ENCODE peak calls at places on chromosomes 16 and 17, in six cellular contexts. G is LoVo, N is AG09319, M is astrocyte of the spinal cord, T is frontal cortex, P is Peyer's patch. E is an unnamed sample.

GRCh38 chr17:32310927-32311568 is 30.9 kb downstream of the C17orf75 start:
- DNase-seq in G (no peak), N (no peak), M (no peak), T (no peak), P (no peak), E (no peak)

GRCh38 chr16:84885024-84885910 is 65.5 kb downstream of the CRISPLD2 start:
- DNase-seq in G (no peak), N (no peak), M (peak; percentile 33), T (peak; percentile 48), P (no peak), E (no peak)

GRCh38 chr16:15811416-15811777 is 45.4 kb downstream of the MYH11 start:
- DNase-seq in G (no peak), N (no peak), M (no peak), T (no peak), P (no peak), E (no peak)

GRCh38 chr17:74631468-74632195 is 8.1 kb upstream of the CD300E start:
- DNase-seq in G (no peak), N (no peak), M (no peak), T (peak; percentile 32), P (no peak), E (no peak)

GRCh38 chr17:49290690-49291326 is 60.2 kb upstream of the PHOSPHO1 start:
- DNase-seq in G (peak; percentile 18), N (no peak), M (peak; percentile 39), T (peak; percentile 44), P (no peak), E (no peak)

GRCh38 chr16:27367463-27368357 is 34.3 kb upstream of the IL21R start:
- DNase-seq in G (peak; percentile 52), N (peak; percentile 40), M (peak; percentile 61), T (peak; percentile 79), P (peak; percentile 93), E (peak; percentile 11)

GRCh38 chr17:64778367-64779290 is 116.5 kb upstream of the SMURF2 start:
- DNase-seq in G (no peak), N (no peak), M (no peak), T (no peak), P (peak; percentile 66), E (no peak)

GRCh38 chr17:57281887-57282653 is 25.7 kb downstream of the MSI2 start:
- DNase-seq in G (no peak), N (no peak), M (peak; percentile 20), T (no peak), P (no peak), E (no peak)

GRCh38 chr17:82775033-82775823 is 23.4 kb downstream of the TBCD start:
- DNase-seq in G (peak; percentile 37), N (no peak), M (peak; percentile 22), T (peak; percentile 86), P (peak; percentile 88), E (no peak)

GRCh38 chr17:78421534-78422266 is 43.3 kb downstream of the PGS1 start:
- DNase-seq in G (peak; percentile 59), N (peak; percentile 32), M (peak; percentile 75), T (peak; percentile 85), P (peak; percentile 90), E (peak; percentile 60)

GRCh38 chr17:29664743-29665479 is 42.2 kb upstream of the CORO6 start:
- DNase-seq in G (peak; percentile 13), N (no peak), M (peak; percentile 64), T (no peak), P (no peak), E (no peak)

GRCh38 chr16:35195173-35195863 is 1735.9 kb downstream of the TP53TG3F start:
- DNase-seq in G (no peak), N (no peak), M (no peak), T (no peak), P (no peak), E (no peak)

GRCh38 chr17:27572665-27573064 is 58.3 kb upstream of the LGALS9 start:
- DNase-seq in G (no peak), N (no peak), M (no peak), T (no peak), P (no peak), E (no peak)

GRCh38 chr17:81526662-81527571 is 1.3 kb upstream of the FSCN2 start:
- DNase-seq in G (no peak), N (no peak), M (no peak), T (no peak), P (no peak), E (no peak)

GRCh38 chr17:82910770-82911169 is 70.9 kb upstream of the ZNF750 start:
- DNase-seq in G (no peak), N (no peak), M (no peak), T (no peak), P (no peak), E (no peak)

GRCh38 chr16:83939266-83939856 is 13.7 kb upstream of the OSGIN1 start:
- DNase-seq in G (no peak), N (no peak), M (no peak), T (no peak), P (no peak), E (no peak)

GRCh38 chr17:47204722-47205418 is 4.3 kb upstream of the MYL4 start:
- DNase-seq in G (peak; percentile 24), N (no peak), M (no peak), T (no peak), P (no peak), E (no peak)

GRCh38 chr17:65048441-65048840 is 8.1 kb downstream of the GNA13 start:
- DNase-seq in G (no peak), N (no peak), M (no peak), T (no peak), P (no peak), E (no peak)

GRCh38 chr16:66441586-66442375 is 14.7 kb downstream of the BEAN1 start:
- DNase-seq in G (no peak), N (no peak), M (peak; percentile 38), T (no peak), P (peak; percentile 27), E (no peak)

GRCh38 chr16:73033271-73033998 is 14.5 kb downstream of the ZFHX3 start:
- DNase-seq in G (no peak), N (no peak), M (no peak), T (no peak), P (no peak), E (no peak)

GRCh38 chr17:13362341-13363122 is 239.2 kb downstream of the HS3ST3A1 start:
- DNase-seq in G (no peak), N (no peak), M (peak; percentile 47), T (no peak), P (no peak), E (no peak)

GRCh38 chr17:36000730-36001108 is 634 bp downstream of the CCL15 start:
- DNase-seq in G (peak; percentile 7), N (no peak), M (no peak), T (no peak), P (peak; percentile 61), E (no peak)

GRCh38 chr16:87127061-87127765 is 190.0 kb downstream of the C16orf95 start:
- DNase-seq in G (no peak), N (no peak), M (peak; percentile 78), T (peak; percentile 51), P (no peak), E (no peak)

GRCh38 chr16:24046442-24046841 is 209.7 kb upstream of the CACNG3 start:
- DNase-seq in G (no peak), N (no peak), M (no peak), T (no peak), P (no peak), E (no peak)

GRCh38 chr17:37194208-37194607 is 181.6 kb upstream of the C17orf78 start:
- DNase-seq in G (no peak), N (no peak), M (no peak), T (no peak), P (no peak), E (no peak)

GRCh38 chr17:35257080-35257701 is 14.3 kb downstream of the SLFN5 start:
- DNase-seq in G (peak; percentile 85), N (no peak), M (peak; percentile 62), T (no peak), P (no peak), E (no peak)

GRCh38 chr17:42484304-42484703 is 25.6 kb downstream of the ATP6V0A1 start:
- DNase-seq in G (no peak), N (no peak), M (no peak), T (no peak), P (peak; percentile 77), E (no peak)

GRCh38 chr17:78736526-78737079 is 45.5 kb downstream of the CYTH1 start:
- DNase-seq in G (peak; percentile 93), N (no peak), M (no peak), T (no peak), P (peak; percentile 95), E (no peak)

GRCh38 chr17:77877019-77877418 is 81.5 kb upstream of the TNRC6C start:
- DNase-seq in G (no peak), N (no peak), M (no peak), T (no peak), P (no peak), E (no peak)

GRCh38 chr17:36133629-36134259 is 30.1 kb downstream of the CCL4 start:
- DNase-seq in G (no peak), N (no peak), M (peak; percentile 78), T (no peak), P (no peak), E (no peak)

GRCh38 chr16:2517954-2518605 is 2.1 kb upstream of the AMDHD2 start:
- DNase-seq in G (no peak), N (no peak), M (no peak), T (no peak), P (no peak), E (no peak)

GRCh38 chr16:73025506-73026131 is 22.3 kb downstream of the ZFHX3 start:
- DNase-seq in G (no peak), N (no peak), M (peak; percentile 38), T (no peak), P (peak; percentile 41), E (no peak)

GRCh38 chr17:47618416-47618815 is 31.3 kb upstream of the KPNB1 start:
- DNase-seq in G (no peak), N (no peak), M (no peak), T (no peak), P (no peak), E (no peak)

GRCh38 chr16:57166951-57167350 is 18.9 kb downstream of the PSME3IP1 start:
- DNase-seq in G (no peak), N (no peak), M (peak; percentile 54), T (no peak), P (no peak), E (no peak)

GRCh38 chr16:65658339-65659275 is 536.7 kb upstream of the CDH11 start:
- DNase-seq in G (peak; percentile 69), N (peak; percentile 60), M (peak; percentile 84), T (no peak), P (no peak), E (no peak)

GRCh38 chr16:23074423-23074822 is 74.8 kb downstream of the USP31 start:
- DNase-seq in G (no peak), N (no peak), M (no peak), T (no peak), P (no peak), E (no peak)

GRCh38 chr17:74211141-74211928 is 2.0 kb upstream of the TTYH2 start:
- DNase-seq in G (peak; percentile 21), N (no peak), M (peak; percentile 26), T (no peak), P (no peak), E (no peak)

GRCh38 chr17:54932711-54933110 is 32.1 kb downstream of the TOM1L1 start:
- DNase-seq in G (no peak), N (peak; percentile 32), M (peak; percentile 35), T (no peak), P (no peak), E (no peak)